ENCODE peak calls at places on chromosomes 5 and 9, in six cellular contexts. L is lower lobe of right lung; T is OCI-LY7; O is activated CD4-positive, alpha-beta T cell treated with anti-CD3 and anti-CD28 coated beads, Interleukin-2, amount 10 ng/mL, durations not matched to agents 7 days and 5 days; K is activated T-helper 1 cell treated with Interleukin-2 at 50 U/mL for 16 hours; H is fibroblast of lung. B is an unnamed sample.

GRCh38 chr9:73869261-73869660 is 627.9 kb upstream of the RORB start:
- DNase-seq in H (peak; percentile 87), L (no peak), T (peak; percentile 75), O (peak; percentile 8), K (no peak), B (peak; percentile 80)

GRCh38 chr9:104868687-104869404 is 59.1 kb downstream of the ABCA1 start:
- DNase-seq in H (peak; percentile 95), O (no peak), K (no peak), L (peak; percentile 70), T (peak; percentile 73), B (peak; percentile 92)

GRCh38 chr5:133715622-133716021 is 103.3 kb upstream of the FSTL4 start:
- DNase-seq in K (no peak), L (peak; percentile 53), T (no peak), H (no peak), O (no peak), B (no peak)

GRCh38 chr5:151223447-151224264 is at the start of gene CCDC69:
- DNase-seq in K (peak; percentile 38), L (peak; percentile 89), T (peak; percentile 79), O (peak; percentile 58), H (peak; percentile 80), B (peak; percentile 43)

GRCh38 chr5:33441241-33441844 is 578 bp downstream of the TARS1 start:
- DNase-seq in O (peak; percentile 27), T (peak; percentile 54), L (no peak), K (peak; percentile 7), H (peak; percentile 26), B (peak; percentile 16)

GRCh38 chr5:14400085-14400484 is 181.5 kb upstream of the OTULINL start:
- DNase-seq in L (no peak), H (peak; percentile 90), O (no peak), T (no peak), K (no peak), B (no peak)

GRCh38 chr9:16705121-16705604 is 165.3 kb downstream of the BNC2 start:
- DNase-seq in K (no peak), L (peak; percentile 57), O (no peak), H (peak; percentile 99), T (no peak), B (peak; percentile 89)

GRCh38 chr5:113153512-113154097 is 177.0 kb downstream of the DCP2 start:
- DNase-seq in O (no peak), L (no peak), T (no peak), H (no peak), K (no peak), B (no peak)

GRCh38 chr5:65555266-65555665 is 7.7 kb downstream of the CENPK start:
- DNase-seq in L (no peak), O (no peak), K (no peak), T (no peak), H (peak; percentile 21), B (no peak)

GRCh38 chr5:124154714-124155113 is 591.7 kb downstream of the ZNF608 start:
- DNase-seq in L (no peak), T (peak; percentile 17), O (no peak), K (no peak), H (no peak), B (peak; percentile 32)

GRCh38 chr9:104429147-104429546 is 74.9 kb upstream of the OR13F1 start:
- DNase-seq in T (no peak), K (no peak), L (no peak), O (no peak), H (no peak), B (no peak)

GRCh38 chr5:1735320-1735970 is 64.2 kb downstream of the MRPL36 start:
- DNase-seq in L (no peak), K (no peak), T (no peak), H (no peak), O (peak; percentile 5), B (no peak)